ENCODE peak calls at places on chromosomes 4 and X, in four cellular contexts. P is GM23338, N is K562, B is endothelial cell of umbilical vein. F is an unnamed sample.

GRCh38 chrX:130173190-130173895 is 1.6 kb downstream of the RAB33A start:
- DNase-seq in N (peak), P (no peak), B (peak), F (no peak)

GRCh38 chrX:107750263-107750662 is 25.3 kb downstream of the TSC22D3 start:
- DNase-seq in B (no peak), P (peak), N (no peak), F (no peak)

GRCh38 chrX:41512394-41512793 is 65.3 kb downstream of the NYX start:
- DNase-seq in P (no peak), B (no peak), N (no peak), F (no peak)

GRCh38 chrX:80810365-80810978 is 795 bp upstream of the BRWD3 start:
- DNase-seq in P (no peak), N (no peak), B (no peak), F (no peak)

GRCh38 chrX:37862851-37863250 is 15.5 kb upstream of the DYNLT3 start:
- DNase-seq in P (no peak), B (no peak), N (no peak), F (no peak)

GRCh38 chrX:54808109-54808604 is 612 bp downstream of the MAGED2 start:
- DNase-seq in N (peak), P (peak), B (peak), F (peak)

GRCh38 chrX:51334276-51334675 is 1.7 kb downstream of the NUDT10 start:
- DNase-seq in B (no peak), P (no peak), N (no peak), F (no peak)

GRCh38 chr4:40299126-40299525 is 36.0 kb upstream of the CHRNA9 start:
- DNase-seq in P (no peak), N (no peak), B (no peak), F (no peak)

GRCh38 chr4:120919358-120919757 is 3.2 kb downstream of the PRDM5 start:
- DNase-seq in B (no peak), N (no peak), P (no peak), F (no peak)

GRCh38 chr4:166091914-166092510 is 219.0 kb downstream of the TLL1 start:
- DNase-seq in B (peak), P (peak), N (peak), F (peak)

GRCh38 chrX:109472939-109473713 is 8.8 kb downstream of the GUCY2F start:
- DNase-seq in P (peak), N (peak), B (peak), F (peak)

GRCh38 chr4:8664031-8664805 is 71.7 kb downstream of the CPZ start:
- DNase-seq in B (no peak), N (no peak), P (no peak), F (no peak)

GRCh38 chr4:105288121-105288520 is 141.4 kb downstream of the TET2 start:
- DNase-seq in P (no peak), N (no peak), B (no peak), F (no peak)

GRCh38 chr4:101288365-101289145 is 58.8 kb downstream of the PPP3CA start:
- DNase-seq in N (no peak), P (peak), B (peak), F (no peak)

GRCh38 chr4:47855350-47855749 is 17.5 kb upstream of the CORIN start:
- DNase-seq in P (no peak), B (no peak), N (no peak), F (no peak)

GRCh38 chr4:2734618-2735017 is 21.5 kb downstream of the TNIP2 start:
- DNase-seq in P (no peak), N (no peak), B (no peak), F (no peak)

GRCh38 chr4:183260491-183261151 is 59.5 kb downstream of the CLDN22 start:
- DNase-seq in P (no peak), N (no peak), B (no peak), F (no peak)
- TF ChIP-seq POLR2AphosphoS5 in P (no peak), N (no peak), B (no peak), F (no peak)

DNA sequence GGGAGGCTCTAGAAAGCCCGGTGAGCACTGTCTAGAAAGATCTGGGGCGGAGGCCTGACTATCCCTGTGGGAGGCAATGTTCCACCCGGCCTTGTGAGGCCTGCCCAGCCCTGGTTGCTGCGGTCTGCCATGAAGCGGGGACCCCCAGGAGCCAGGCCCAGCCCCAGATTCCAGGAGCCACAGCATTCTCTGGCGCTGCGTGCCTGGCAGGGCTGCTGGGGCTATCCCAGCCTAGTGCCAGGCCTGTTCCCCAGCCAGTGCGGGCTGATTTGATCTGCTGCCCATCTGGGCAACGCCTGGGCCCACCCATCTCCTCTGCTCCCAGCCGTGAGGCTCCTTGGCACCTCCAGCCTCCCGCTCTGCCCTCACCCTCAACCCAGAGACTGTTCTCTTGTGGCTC is 19.6 kb downstream of the ATP2B3 start:
- DNase-seq in P (no peak), N (no peak), B (no peak), F (no peak)
- H2AFZ ChIP-seq in P (no peak), N (no peak), B (no peak), F (no peak)

GRCh38 chrX:134626434-134626833 is 31.8 kb downstream of the PLAC1 start:
- DNase-seq in B (no peak), N (no peak), P (no peak), F (no peak)
- TF ChIP-seq POLR2AphosphoS5 in B (no peak), N (no peak), P (no peak), F (no peak)

DNA sequence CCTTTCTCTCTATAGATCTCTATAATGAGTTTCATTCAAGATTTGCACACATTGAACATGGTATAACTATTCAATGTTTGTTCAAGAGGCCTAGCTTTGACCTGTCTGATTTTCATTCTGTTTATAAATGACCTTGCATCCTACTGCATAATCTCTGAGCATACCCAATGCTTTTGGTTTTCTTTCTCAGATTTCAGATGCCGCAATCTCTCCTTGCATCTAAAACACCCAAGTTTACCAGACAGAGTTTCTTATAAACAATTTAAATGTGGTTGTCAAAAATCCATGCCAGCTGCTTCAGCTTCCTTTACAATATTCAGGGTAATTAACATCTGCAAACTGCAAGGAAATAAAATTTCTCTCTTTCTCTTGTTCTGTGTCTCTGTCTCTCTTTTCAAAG is 123.0 kb upstream of the PCDH18 start:
- DNase-seq in N (no peak), P (no peak), B (no peak), F (no peak)
- H2AFZ ChIP-seq in N (no peak), P (no peak), B (no peak), F (no peak)

DNA sequence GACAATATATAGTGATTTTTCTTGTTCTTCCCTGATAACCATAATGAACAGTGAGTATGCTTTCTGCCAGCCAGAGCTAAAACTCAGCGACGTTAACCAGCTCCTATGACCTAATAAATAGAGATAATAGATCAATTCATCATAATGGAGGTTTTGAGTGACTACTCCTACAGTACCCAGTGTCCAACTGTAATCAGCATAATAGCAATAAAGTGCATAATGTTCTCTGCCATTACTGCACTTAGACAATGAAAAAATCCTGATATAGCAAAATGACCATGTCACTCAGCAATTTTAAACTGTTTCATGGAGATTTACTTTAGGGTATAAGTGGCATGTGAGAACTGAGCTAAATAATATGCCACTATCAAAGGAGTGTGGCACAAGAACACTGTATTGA is 20.6 kb upstream of the TXLNG start:
- DNase-seq in N (no peak), B (no peak), P (no peak), F (no peak)
- TF ChIP-seq POLR2AphosphoS5 in N (no peak), B (no peak), P (no peak), F (no peak)

DNA sequence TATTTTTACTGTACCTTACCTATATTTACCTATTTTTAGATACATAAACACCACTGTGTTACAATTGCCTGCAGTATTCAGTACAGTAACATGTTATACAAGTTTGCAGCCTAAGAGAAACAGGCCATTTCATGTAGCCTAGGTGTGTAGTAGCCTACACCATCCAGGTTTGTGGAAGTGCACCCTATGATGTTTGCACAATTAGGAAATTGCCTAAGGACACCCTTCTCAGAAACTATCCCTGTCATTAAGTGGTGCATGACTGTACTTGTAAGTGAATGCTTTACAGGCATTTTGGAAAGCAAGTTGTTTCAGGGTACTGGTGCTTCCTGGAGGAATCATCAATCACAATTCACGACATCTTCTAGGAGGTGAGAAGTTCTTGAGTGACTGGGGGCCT is 991.8 kb upstream of the SLIT2 start:
- DNase-seq in B (no peak), P (no peak), N (no peak), F (no peak)
- H2AFZ ChIP-seq in B (no peak), P (no peak), N (no peak), F (no peak)

GRCh38 chrX:1506916-1507315 is 30.1 kb downstream of the P2RY8 start:
- DNase-seq in B (no peak), N (no peak), P (no peak), F (no peak)

GRCh38 chrX:1502853-1503252 is 34.1 kb downstream of the P2RY8 start:
- DNase-seq in N (no peak), B (no peak), P (no peak), F (no peak)

GRCh38 chrX:1511150-1511549 is 25.8 kb downstream of the P2RY8 start:
- DNase-seq in P (no peak), N (no peak), B (no peak), F (no peak)

GRCh38 chrX:1511829-1512228 is 25.2 kb downstream of the P2RY8 start:
- DNase-seq in B (no peak), P (no peak), N (no peak), F (no peak)

DNA sequence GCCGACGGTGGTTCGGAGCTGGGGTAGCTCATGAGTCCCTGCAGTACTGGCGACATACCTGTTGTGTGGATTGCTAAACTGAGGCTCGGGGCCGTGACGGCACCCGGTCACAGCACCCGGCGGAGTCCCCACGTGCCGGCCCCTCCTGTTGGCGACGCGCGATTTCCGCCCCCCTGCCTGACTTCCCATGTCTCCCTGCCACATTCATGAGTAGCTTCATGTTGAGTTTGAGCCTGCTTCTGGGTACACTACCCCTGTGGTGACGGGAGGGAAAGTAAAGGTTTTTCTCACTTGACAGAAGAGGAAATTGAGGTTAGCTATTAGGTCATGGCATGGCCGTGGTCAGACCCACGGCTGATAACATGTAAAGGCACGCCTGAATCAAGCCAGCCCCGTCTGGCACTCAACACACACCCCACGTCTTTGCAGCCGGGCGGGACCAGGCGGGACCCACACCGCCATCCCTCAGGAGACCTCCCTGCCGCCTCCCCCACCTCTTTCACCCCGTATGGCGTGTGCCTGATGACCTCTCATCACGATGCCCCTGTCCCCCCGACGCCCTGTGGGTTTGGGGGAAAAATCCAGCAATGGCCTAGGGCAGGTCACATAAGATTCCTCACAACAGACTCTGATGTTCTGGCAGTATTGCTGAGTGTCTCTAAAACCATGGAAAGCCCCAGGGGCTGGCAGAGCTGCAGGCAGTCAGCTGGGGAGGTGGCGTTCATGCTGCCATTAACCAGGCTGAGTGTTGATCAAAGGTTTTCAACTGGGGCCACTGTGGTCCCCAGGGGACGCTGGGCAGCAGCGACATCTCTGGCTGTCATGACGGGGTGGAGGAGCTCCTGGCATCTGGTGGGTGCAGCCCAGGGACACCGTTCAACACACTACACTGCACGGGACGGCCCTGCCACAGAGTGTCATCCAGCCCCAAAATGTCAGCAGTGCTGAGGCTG is 29.2 kb downstream of the P2RY8 start:
- DNase-seq in N (no peak), B (no peak), P (no peak), F (no peak)
- TF ChIP-seq POLR2AphosphoS5 in N (no peak), B (no peak), P (no peak), F (no peak)

GRCh38 chr4:144174401-144175067 is 34.0 kb upstream of the GYPA start:
- DNase-seq in N (peak), P (peak), B (peak), F (peak)
- H2AFZ ChIP-seq in N (no peak), P (no peak), B (peak), F (peak)

F was measured in HCT116.